ENCODE peak calls at places on chromosomes 13 and 19, in eight cellular contexts. G is right cardiac atrium, L is neuronal stem cell, C is heart left ventricle, F is left ventricle myocardium inferior, O is IMR-90, W is brain microvascular endothelial cell, Z is uterus. T is an unnamed sample.
A peak's percentile ranks its signal among the peaks of the same experiment; 100 is the strongest.

GRCh38 chr19:51830263-51830662 is 35.3 kb downstream of the FPR3 start:
- DNase-seq in G (no peak), L (no peak), C (no peak), F (no peak), O (no peak), W (no peak), Z (no peak), T (no peak)

GRCh38 chr13:94110011-94110410 is 369.5 kb downstream of the DCT start:
- DNase-seq in G (no peak), L (no peak), C (no peak), F (no peak), O (peak; percentile 17), W (no peak), Z (no peak), T (no peak)

GRCh38 chr19:37362733-37363132 is 8.2 kb upstream of the ZNF527 start:
- DNase-seq in G (no peak), L (no peak), C (no peak), F (no peak), O (no peak), W (no peak), Z (no peak), T (no peak)

GRCh38 chr19:11473725-11474124 is 7.1 kb downstream of the ELAVL3 start:
- DNase-seq in G (no peak), L (no peak), C (no peak), F (no peak), O (no peak), W (no peak), Z (no peak), T (no peak)

GRCh38 chr13:20174656-20175405 is 14.0 kb upstream of the GJA3 start:
- DNase-seq in G (peak; percentile 82), L (no peak), C (peak; percentile 54), F (peak; percentile 42), O (peak; percentile 99), W (peak; percentile 91), Z (peak; percentile 76), T (peak; percentile 68)

GRCh38 chr19:29579308-29579910 is 26.7 kb upstream of the POP4 start:
- DNase-seq in G (no peak), L (no peak), C (no peak), F (no peak), O (no peak), W (no peak), Z (no peak), T (no peak)

GRCh38 chr13:95484052-95484451 is 68.5 kb upstream of the CLDN10 start:
- DNase-seq in G (no peak), L (no peak), C (no peak), F (no peak), O (no peak), W (no peak), Z (no peak), T (no peak)

GRCh38 chr19:4103073-4103418 is 20.9 kb downstream of the MAP2K2 start:
- DNase-seq in G (no peak), L (no peak), C (no peak), F (no peak), O (no peak), W (no peak), Z (no peak), T (no peak)

GRCh38 chr19:14432817-14433453 is at the start of gene PKN1:
- DNase-seq in G (peak; percentile 91), L (peak; percentile 67), C (peak; percentile 79), F (peak; percentile 76), O (no peak), W (no peak), Z (peak; percentile 48), T (no peak)

GRCh38 chr19:44988896-44989563 is 12.2 kb upstream of the RELB start:
- DNase-seq in G (peak; percentile 81), L (peak; percentile 21), C (peak; percentile 66), F (peak; percentile 40), O (peak; percentile 62), W (peak; percentile 68), Z (peak; percentile 58), T (peak; percentile 44)

GRCh38 chr13:45055198-45055901 is 65.0 kb upstream of the GTF2F2 start:
- DNase-seq in G (no peak), L (no peak), C (no peak), F (no peak), O (peak; percentile 93), W (peak; percentile 73), Z (peak; percentile 49), T (peak; percentile 89)

GRCh38 chr13:113152894-113153809 is 5.3 kb upstream of the PROZ start:
- DNase-seq in G (peak; percentile 85), L (peak; percentile 67), C (peak; percentile 50), F (peak; percentile 48), O (no peak), W (peak; percentile 36), Z (peak; percentile 57), T (no peak)

GRCh38 chr19:7679017-7679720 is 1.5 kb upstream of the TRAPPC5 start:
- DNase-seq in G (peak; percentile 57), L (no peak), C (no peak), F (no peak), O (no peak), W (no peak), Z (no peak), T (no peak)

GRCh38 chr13:107250626-107251025 is 682.7 kb upstream of the ARGLU1 start:
- DNase-seq in G (no peak), L (no peak), C (no peak), F (no peak), O (peak; percentile 22), W (no peak), Z (no peak), T (no peak)

DNA sequence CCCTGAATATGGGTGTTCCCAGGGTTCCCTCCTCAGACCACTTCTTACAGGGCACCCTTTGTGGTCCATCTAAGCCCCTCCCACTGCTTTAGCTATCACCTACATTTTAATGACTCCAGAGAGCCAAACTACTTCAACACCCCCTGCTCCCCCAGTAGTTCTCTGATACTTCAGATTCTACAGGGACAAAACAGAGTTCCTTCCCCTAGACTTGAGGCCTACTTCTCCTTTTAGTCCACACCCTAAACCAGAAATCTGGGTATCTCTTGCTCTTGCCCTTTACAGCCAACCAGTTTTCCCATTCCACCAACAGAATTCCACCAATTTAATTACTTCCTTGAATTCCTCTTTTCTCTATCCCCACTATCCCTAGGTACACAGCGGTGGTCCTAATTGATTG is 107.2 kb downstream of the KCNRG start:
- DNase-seq in G (no peak), L (no peak), C (no peak), F (no peak), O (no peak), W (no peak), Z (no peak), T (no peak)
- H3K4me3 ChIP-seq in G (no peak overlapping the region), L (no peak overlapping the region), C (no peak overlapping the region), F (peak overlapping the region; percentile 100), O (no peak overlapping the region), W (no peak overlapping the region), Z (no peak overlapping the region), T (no peak overlapping the region)

DNA sequence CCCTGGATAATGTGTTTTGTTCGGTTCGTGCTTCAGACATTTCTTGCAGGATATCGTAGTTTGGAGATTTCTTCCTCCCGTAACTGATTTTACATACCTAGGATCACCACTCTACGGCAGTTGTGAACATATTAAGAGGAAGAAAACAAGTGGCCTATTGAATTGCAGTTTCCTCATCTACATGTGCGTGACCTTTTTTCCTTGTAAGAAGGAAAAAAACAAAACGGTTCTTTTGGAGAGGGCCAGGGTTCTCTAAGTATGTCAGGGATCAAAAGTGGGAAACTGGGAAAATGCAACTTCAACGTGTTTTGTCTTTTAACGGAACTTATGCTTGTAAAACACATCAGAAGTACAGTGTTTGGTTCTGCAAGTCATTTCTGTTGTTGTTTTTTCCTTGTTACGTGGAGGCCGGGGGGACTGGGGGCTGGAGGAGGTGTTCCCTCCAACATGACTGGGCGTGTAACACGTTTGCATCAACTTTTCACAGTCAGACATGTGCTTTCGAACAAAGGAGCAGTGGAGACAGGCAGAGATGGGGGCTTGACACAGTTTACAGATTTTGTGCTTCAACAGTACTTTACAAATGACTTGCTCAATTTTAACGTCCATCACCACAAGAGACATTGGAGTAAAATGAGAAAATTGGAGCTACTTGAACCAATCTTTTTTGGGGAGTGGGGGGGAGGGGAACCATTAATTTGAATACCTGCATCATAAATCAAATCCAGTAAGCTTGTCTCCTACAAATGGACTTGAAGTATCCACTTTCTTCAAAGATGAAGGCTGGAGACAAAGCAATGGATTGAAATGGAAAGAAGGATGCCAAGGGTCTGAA is 3.8 kb downstream of the ZC3H4 start:
- DNase-seq in G (no peak), L (no peak), C (no peak), F (no peak), O (peak; percentile 49), W (peak; percentile 25), Z (peak; percentile 43), T (no peak)
- H3K4me3 ChIP-seq in G (peak overlapping the region; percentile 75), L (no peak overlapping the region), C (peak overlapping the region; percentile 81), F (peak overlapping the region; percentile 95), O (peak overlapping the region; percentile 77), W (peak overlapping the region; percentile 94), Z (peak overlapping the region; percentile 84), T (peak overlapping the region; percentile 96)

DNA sequence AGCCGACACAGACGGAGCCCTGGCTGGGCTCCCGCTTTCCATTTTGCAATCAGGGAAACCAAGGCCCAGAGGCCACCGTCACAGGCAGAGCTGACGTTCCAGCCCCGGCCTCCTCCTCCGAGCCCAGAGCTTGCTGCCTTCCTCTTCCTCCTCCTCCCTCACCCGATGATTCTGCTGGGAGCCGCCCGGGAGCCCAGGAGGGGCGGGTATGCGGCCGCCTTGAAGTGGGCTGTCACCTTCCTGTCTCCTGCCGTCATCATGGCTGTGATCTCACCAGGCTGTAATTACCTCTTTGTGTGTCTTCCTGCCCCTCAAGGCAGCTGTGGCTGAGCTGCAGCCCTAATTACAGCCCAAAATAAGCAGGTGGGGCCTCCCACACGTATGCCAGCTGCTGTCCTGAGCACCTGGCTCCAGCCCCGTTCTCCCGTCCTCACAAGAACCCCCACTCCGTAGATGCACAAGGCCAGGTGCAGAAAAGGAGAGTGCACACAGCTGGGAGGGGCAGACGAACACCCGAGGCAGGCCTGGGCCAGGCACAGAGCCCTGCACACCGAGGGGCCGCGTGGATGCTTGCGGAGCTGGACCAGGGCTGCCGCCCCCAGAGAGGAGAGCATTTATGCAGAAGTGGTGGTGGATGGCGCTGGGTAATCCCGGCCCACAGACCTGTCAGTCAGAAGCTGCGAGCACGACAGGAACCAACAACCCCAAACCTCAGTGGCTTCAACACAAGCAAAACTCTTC is 4.0 kb downstream of the TPGS1 start:
- DNase-seq in G (peak; percentile 75), L (no peak), C (peak; percentile 62), F (no peak), O (peak; percentile 36), W (no peak), Z (no peak), T (no peak)
- H3K4me3 ChIP-seq in G (no peak overlapping the region), L (no peak overlapping the region), C (peak overlapping the region; percentile 41), F (peak overlapping the region; percentile 38), O (no peak overlapping the region), W (no peak overlapping the region), Z (no peak overlapping the region), T (no peak overlapping the region)

GRCh38 chr13:30908416-30908980 is 2.4 kb downstream of the MEDAG start:
- DNase-seq in G (peak; percentile 85), L (no peak), C (peak; percentile 68), F (peak; percentile 47), O (peak; percentile 22), W (no peak), Z (peak; percentile 82), T (no peak)

GRCh38 chr13:30907167-30907761 is 1.2 kb downstream of the MEDAG start:
- DNase-seq in G (peak; percentile 61), L (no peak), C (no peak), F (no peak), O (peak; percentile 51), W (no peak), Z (no peak), T (no peak)

GRCh38 chr13:30904043-30904442 is 2.0 kb upstream of the MEDAG start:
- DNase-seq in G (no peak), L (no peak), C (no peak), F (no peak), O (peak; percentile 52), W (no peak), Z (no peak), T (no peak)

GRCh38 chr13:30905932-30906383 is at the start of gene MEDAG:
- DNase-seq in G (peak; percentile 95), L (no peak), C (peak; percentile 77), F (peak; percentile 85), O (peak; percentile 57), W (peak; percentile 82), Z (peak; percentile 81), T (peak; percentile 26)

GRCh38 chr13:30906411-30906990 is 430 bp downstream of the MEDAG start:
- DNase-seq in G (peak; percentile 78), L (no peak), C (peak; percentile 21), F (no peak), O (no peak), W (no peak), Z (no peak), T (no peak)
- H3K4me3 ChIP-seq in G (peak overlapping the region; percentile 48), L (peak overlapping the region; percentile 76), C (peak overlapping the region; percentile 49), F (peak overlapping the region; percentile 71), O (no peak overlapping the region), W (peak overlapping the region; percentile 72), Z (peak overlapping the region; percentile 36), T (peak overlapping the region; percentile 24)

T was measured in astrocyte of the cerebellum.